ENCODE peak calls at places on chromosomes 16 and 17, in four cellular contexts. One of them, this sample, is unnamed.

GRCh38 chr17:15377608-15378007 is 36.2 kb upstream of the TEKT3 start:
- DNase-seq in GM04504: peak; percentile 54
- DNase-seq in naive thymus-derived CD4-positive, alpha-beta T cell: no peak
- DNase-seq in uterus: no peak
- DNase-seq in this sample: no peak

GRCh38 chr16:56667581-56668571 is at the start of gene MT1G:
- DNase-seq in uterus: no peak
- DNase-seq in GM04504: no peak
- DNase-seq in naive thymus-derived CD4-positive, alpha-beta T cell: no peak
- DNase-seq in this sample: no peak

GRCh38 chr17:68011199-68011665 is 15.0 kb upstream of the C17orf58 start:
- DNase-seq in naive thymus-derived CD4-positive, alpha-beta T cell: peak; percentile 28
- DNase-seq in GM04504: no peak
- DNase-seq in uterus: no peak
- DNase-seq in this sample: no peak

GRCh38 chr17:66507103-66507923 is 204.9 kb downstream of the PRKCA start:
- DNase-seq in uterus: peak; percentile 47
- DNase-seq in GM04504: peak; percentile 33
- DNase-seq in naive thymus-derived CD4-positive, alpha-beta T cell: no peak
- DNase-seq in this sample: no peak

GRCh38 chr16:22353188-22353919 is 21.1 kb downstream of the CDR2 start:
- DNase-seq in naive thymus-derived CD4-positive, alpha-beta T cell: no peak
- DNase-seq in GM04504: peak; percentile 62
- DNase-seq in uterus: no peak
- DNase-seq in this sample: no peak

GRCh38 chr16:89350701-89351380 is 133.3 kb downstream of the ZNF778 start:
- DNase-seq in uterus: no peak
- DNase-seq in naive thymus-derived CD4-positive, alpha-beta T cell: no peak
- DNase-seq in GM04504: no peak
- DNase-seq in this sample: no peak

GRCh38 chr16:23398987-23399805 is 53.8 kb downstream of the COG7 start:
- DNase-seq in uterus: no peak
- DNase-seq in GM04504: no peak
- DNase-seq in naive thymus-derived CD4-positive, alpha-beta T cell: no peak
- DNase-seq in this sample: no peak

GRCh38 chr16:85199069-85199725 is 86.9 kb upstream of the CIBAR2 start:
- DNase-seq in uterus: no peak
- DNase-seq in naive thymus-derived CD4-positive, alpha-beta T cell: no peak
- DNase-seq in GM04504: no peak
- DNase-seq in this sample: no peak

GRCh38 chr17:75776399-75777242 is 8.0 kb upstream of the UNK start:
- DNase-seq in naive thymus-derived CD4-positive, alpha-beta T cell: peak; percentile 35
- DNase-seq in uterus: no peak
- DNase-seq in GM04504: no peak
- DNase-seq in this sample: no peak

GRCh38 chr16:3961449-3961849 is 80.9 kb upstream of the CREBBP start:
- DNase-seq in naive thymus-derived CD4-positive, alpha-beta T cell: no peak
- DNase-seq in uterus: no peak
- DNase-seq in GM04504: no peak
- DNase-seq in this sample: no peak

GRCh38 chr16:2963074-2963610 is 933 bp upstream of the KREMEN2 start:
- DNase-seq in uterus: no peak
- DNase-seq in GM04504: no peak
- DNase-seq in naive thymus-derived CD4-positive, alpha-beta T cell: no peak
- DNase-seq in this sample: no peak

GRCh38 chr16:77414752-77415231 is 20.0 kb downstream of the ADAMTS18 start:
- DNase-seq in uterus: no peak
- DNase-seq in GM04504: no peak
- DNase-seq in naive thymus-derived CD4-positive, alpha-beta T cell: no peak
- DNase-seq in this sample: no peak

GRCh38 chr17:8855477-8856204 is 11.8 kb downstream of the PIK3R6 start:
- DNase-seq in naive thymus-derived CD4-positive, alpha-beta T cell: no peak
- DNase-seq in GM04504: no peak
- DNase-seq in uterus: no peak
- DNase-seq in this sample: no peak

GRCh38 chr17:7004398-7005253 is 7.8 kb upstream of the RNASEK start:
- DNase-seq in GM04504: peak; percentile 32
- DNase-seq in naive thymus-derived CD4-positive, alpha-beta T cell: peak; percentile 76
- DNase-seq in uterus: no peak
- DNase-seq in this sample: no peak

GRCh38 chr17:50465171-50465570 is 3.5 kb downstream of the CHAD start:
- DNase-seq in naive thymus-derived CD4-positive, alpha-beta T cell: no peak
- DNase-seq in GM04504: no peak
- DNase-seq in uterus: no peak
- DNase-seq in this sample: no peak

GRCh38 chr17:80805032-80805751 is 186.4 kb upstream of the CHMP6 start:
- DNase-seq in uterus: no peak
- DNase-seq in GM04504: no peak
- DNase-seq in naive thymus-derived CD4-positive, alpha-beta T cell: no peak
- DNase-seq in this sample: no peak

GRCh38 chr17:35804658-35805192 is 4.6 kb upstream of the TAF15 start:
- DNase-seq in uterus: no peak
- DNase-seq in naive thymus-derived CD4-positive, alpha-beta T cell: peak; percentile 72
- DNase-seq in GM04504: peak; percentile 79
- DNase-seq in this sample: no peak

GRCh38 chr16:86300746-86301480 is 209.4 kb upstream of the FOXF1 start:
- DNase-seq in naive thymus-derived CD4-positive, alpha-beta T cell: no peak
- DNase-seq in GM04504: no peak
- DNase-seq in uterus: no peak
- DNase-seq in this sample: no peak

GRCh38 chr17:74008196-74008595 is 195.3 kb upstream of the RPL38 start:
- DNase-seq in uterus: no peak
- DNase-seq in naive thymus-derived CD4-positive, alpha-beta T cell: peak; percentile 17
- DNase-seq in GM04504: no peak
- DNase-seq in this sample: no peak

GRCh38 chr16:82062645-82063058 is 27.6 kb downstream of the HSD17B2 start:
- DNase-seq in naive thymus-derived CD4-positive, alpha-beta T cell: no peak
- DNase-seq in uterus: peak; percentile 29
- DNase-seq in GM04504: peak; percentile 78
- DNase-seq in this sample: peak; percentile 23

GRCh38 chr17:75371339-75371738 is 34.1 kb downstream of the GRB2 start:
- DNase-seq in GM04504: no peak
- DNase-seq in uterus: no peak
- DNase-seq in naive thymus-derived CD4-positive, alpha-beta T cell: no peak
- DNase-seq in this sample: no peak

GRCh38 chr17:41547378-41547841 is 19.3 kb upstream of the KRT19 start:
- DNase-seq in naive thymus-derived CD4-positive, alpha-beta T cell: no peak
- DNase-seq in GM04504: no peak
- DNase-seq in uterus: peak; percentile 54
- DNase-seq in this sample: no peak

GRCh38 chr17:81845361-81845760 is 10.5 kb upstream of the PPP1R27 start:
- DNase-seq in GM04504: no peak
- DNase-seq in uterus: no peak
- DNase-seq in naive thymus-derived CD4-positive, alpha-beta T cell: no peak
- DNase-seq in this sample: no peak

GRCh38 chr16:89737341-89738071 is 16.2 kb downstream of the ZNF276 start:
- DNase-seq in naive thymus-derived CD4-positive, alpha-beta T cell: peak; percentile 76
- DNase-seq in GM04504: no peak
- DNase-seq in uterus: no peak
- DNase-seq in this sample: no peak

GRCh38 chr16:9311303-9311954 is 220.0 kb downstream of the HAPSTR1 start:
- DNase-seq in naive thymus-derived CD4-positive, alpha-beta T cell: no peak
- DNase-seq in uterus: no peak
- DNase-seq in GM04504: no peak
- DNase-seq in this sample: no peak

GRCh38 chr16:77555781-77556180 is 120.9 kb upstream of the ADAMTS18 start:
- DNase-seq in GM04504: no peak
- DNase-seq in uterus: no peak
- DNase-seq in naive thymus-derived CD4-positive, alpha-beta T cell: no peak
- DNase-seq in this sample: no peak